ENCODE peak calls at places on chromosomes 1 and 21, in five cellular contexts. One of them, this sample, is unnamed.

GRCh38 chr1:111280267-111280666 is 10.4 kb upstream of the CHIA start:
- DNase-seq in neuronal stem cell: no peak
- DNase-seq in H9: no peak
- DNase-seq in IMR-90: no peak
- DNase-seq in H1: no peak
- DNase-seq in this sample: no peak

GRCh38 chr1:109769335-109770078 is 5.8 kb upstream of the EPS8L3 start:
- DNase-seq in H9: no peak
- DNase-seq in H1: no peak
- DNase-seq in IMR-90: peak; percentile 95
- DNase-seq in neuronal stem cell: no peak
- DNase-seq in this sample: no peak

GRCh38 chr21:28538987-28539622 is 453.6 kb downstream of the LTN1 start:
- DNase-seq in IMR-90: peak; percentile 96
- DNase-seq in neuronal stem cell: no peak
- DNase-seq in H1: no peak
- DNase-seq in H9: no peak
- DNase-seq in this sample: no peak

GRCh38 chr1:1343811-1344421 is 5.3 kb downstream of the DVL1 start:
- DNase-seq in H9: no peak
- DNase-seq in neuronal stem cell: no peak
- DNase-seq in H1: no peak
- DNase-seq in IMR-90: no peak
- DNase-seq in this sample: no peak

GRCh38 chr1:25556791-25557476 is 13.5 kb downstream of the LDLRAP1 start:
- DNase-seq in H1: no peak
- DNase-seq in IMR-90: peak; percentile 41
- DNase-seq in H9: no peak
- DNase-seq in neuronal stem cell: no peak
- DNase-seq in this sample: no peak

GRCh38 chr1:204453141-204453772 is 41.3 kb downstream of the PIK3C2B start:
- DNase-seq in IMR-90: no peak
- DNase-seq in H1: no peak
- DNase-seq in H9: peak; percentile 47
- DNase-seq in neuronal stem cell: no peak
- DNase-seq in this sample: no peak

GRCh38 chr1:244029137-244029536 is 21.9 kb upstream of the ZBTB18 start:
- DNase-seq in IMR-90: no peak
- DNase-seq in H1: no peak
- DNase-seq in neuronal stem cell: no peak
- DNase-seq in H9: no peak
- DNase-seq in this sample: no peak

GRCh38 chr21:42657676-42658319 is 4.4 kb downstream of the PDE9A start:
- DNase-seq in neuronal stem cell: no peak
- DNase-seq in H1: no peak
- DNase-seq in H9: no peak
- DNase-seq in IMR-90: no peak
- DNase-seq in this sample: no peak

GRCh38 chr1:37892151-37893047 is 33.0 kb upstream of the MTF1 start:
- DNase-seq in H9: no peak
- DNase-seq in H1: no peak
- DNase-seq in neuronal stem cell: no peak
- DNase-seq in IMR-90: peak; percentile 68
- DNase-seq in this sample: no peak

GRCh38 chr1:58035523-58035922 is 511.0 kb downstream of the OMA1 start:
- DNase-seq in H1: no peak
- DNase-seq in H9: peak; percentile 36
- DNase-seq in neuronal stem cell: no peak
- DNase-seq in IMR-90: no peak
- DNase-seq in this sample: peak; percentile 57

GRCh38 chr1:11309385-11309784 is 36.4 kb downstream of the UBIAD1 start:
- DNase-seq in H9: no peak
- DNase-seq in H1: no peak
- DNase-seq in IMR-90: no peak
- DNase-seq in neuronal stem cell: no peak
- DNase-seq in this sample: no peak

GRCh38 chr1:4380564-4381168 is 273.7 kb upstream of the AJAP1 start:
- DNase-seq in H1: no peak
- DNase-seq in H9: no peak
- DNase-seq in neuronal stem cell: no peak
- DNase-seq in IMR-90: no peak
- DNase-seq in this sample: no peak

GRCh38 chr1:63915121-63915520 is 141.3 kb downstream of the ROR1 start:
- DNase-seq in neuronal stem cell: no peak
- DNase-seq in IMR-90: peak; percentile 54
- DNase-seq in H9: peak; percentile 46
- DNase-seq in H1: no peak
- DNase-seq in this sample: peak; percentile 73

GRCh38 chr1:17319561-17320350 is 11.8 kb downstream of the PADI4 start:
- DNase-seq in IMR-90: no peak
- DNase-seq in H9: no peak
- DNase-seq in neuronal stem cell: no peak
- DNase-seq in H1: no peak
- DNase-seq in this sample: no peak

GRCh38 chr1:156619582-156619955 is 354 bp downstream of the HAPLN2 start:
- DNase-seq in H1: no peak
- DNase-seq in neuronal stem cell: no peak
- DNase-seq in H9: no peak
- DNase-seq in IMR-90: no peak
- DNase-seq in this sample: no peak

GRCh38 chr1:94866178-94866822 is 46.1 kb downstream of the SLC44A3 start:
- DNase-seq in neuronal stem cell: no peak
- DNase-seq in IMR-90: peak; percentile 86
- DNase-seq in H1: no peak
- DNase-seq in H9: no peak
- DNase-seq in this sample: no peak

GRCh38 chr1:12615166-12615915 is 2.7 kb downstream of the DHRS3 start:
- DNase-seq in H1: no peak
- DNase-seq in H9: no peak
- DNase-seq in IMR-90: peak; percentile 49
- DNase-seq in neuronal stem cell: no peak
- DNase-seq in this sample: no peak

GRCh38 chr21:29299046-29299905 is 554 bp downstream of the BACH1 start:
- DNase-seq in neuronal stem cell: peak; percentile 49
- DNase-seq in IMR-90: peak; percentile 65
- DNase-seq in H9: no peak
- DNase-seq in H1: no peak
- DNase-seq in this sample: peak; percentile 61

DNA sequence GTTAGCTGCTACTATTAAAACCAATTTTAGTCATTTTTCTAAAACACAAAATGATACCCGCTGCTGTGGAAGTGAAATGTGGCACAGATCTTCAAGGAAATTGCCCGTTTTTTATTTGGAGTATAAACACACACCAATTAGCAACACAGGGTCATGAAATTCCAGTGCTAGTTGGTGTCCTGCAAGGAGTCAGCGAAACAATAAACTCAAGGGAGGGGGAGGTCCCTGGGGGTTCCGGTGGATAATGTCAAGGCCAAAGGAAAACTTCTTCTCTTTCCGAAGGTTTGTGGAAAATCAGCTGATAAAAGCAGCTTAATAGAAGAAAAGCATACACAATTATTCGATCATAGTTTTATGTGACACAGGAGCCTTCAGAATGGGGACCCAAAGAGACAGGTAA is 65.7 kb downstream of the KCNK1 start:
- DNase-seq in IMR-90: no peak
- DNase-seq in neuronal stem cell: no peak
- DNase-seq in H9: no peak
- DNase-seq in H1: no peak
- DNase-seq in this sample: peak; percentile 51
- H2BK15ac ChIP-seq in IMR-90: no peak overlapping the region
- H2BK15ac ChIP-seq in neuronal stem cell: no peak overlapping the region
- H2BK15ac ChIP-seq in H9: no peak overlapping the region
- H2BK15ac ChIP-seq in H1: no peak overlapping the region
- H2BK15ac ChIP-seq in this sample: no peak overlapping the region

GRCh38 chr1:53145619-53145941 is 3.1 kb upstream of the SLC1A7 start:
- DNase-seq in H1: no peak
- DNase-seq in H9: no peak
- DNase-seq in neuronal stem cell: no peak
- DNase-seq in IMR-90: no peak
- DNase-seq in this sample: no peak
- H3K18ac ChIP-seq in H1: no peak overlapping the region
- H3K18ac ChIP-seq in H9: no peak overlapping the region
- H3K18ac ChIP-seq in neuronal stem cell: no peak overlapping the region
- H3K18ac ChIP-seq in IMR-90: peak overlapping the region; percentile 94
- H3K18ac ChIP-seq in this sample: no peak overlapping the region

GRCh38 chr1:118297521-118297920 is 112.5 kb upstream of the SPAG17 start:
- DNase-seq in neuronal stem cell: no peak
- DNase-seq in H1: no peak
- DNase-seq in H9: no peak
- DNase-seq in IMR-90: no peak
- DNase-seq in this sample: no peak

GRCh38 chr1:118291686-118292085 is 106.7 kb upstream of the SPAG17 start:
- DNase-seq in H1: no peak
- DNase-seq in IMR-90: no peak
- DNase-seq in H9: no peak
- DNase-seq in neuronal stem cell: no peak
- DNase-seq in this sample: no peak

GRCh38 chr1:118298397-118298796 is 113.4 kb upstream of the SPAG17 start:
- DNase-seq in IMR-90: no peak
- DNase-seq in H1: no peak
- DNase-seq in H9: no peak
- DNase-seq in neuronal stem cell: no peak
- DNase-seq in this sample: no peak

GRCh38 chr1:118290571-118290970 is 105.5 kb upstream of the SPAG17 start:
- DNase-seq in IMR-90: no peak
- DNase-seq in H1: no peak
- DNase-seq in H9: no peak
- DNase-seq in neuronal stem cell: no peak
- DNase-seq in this sample: no peak

DNA sequence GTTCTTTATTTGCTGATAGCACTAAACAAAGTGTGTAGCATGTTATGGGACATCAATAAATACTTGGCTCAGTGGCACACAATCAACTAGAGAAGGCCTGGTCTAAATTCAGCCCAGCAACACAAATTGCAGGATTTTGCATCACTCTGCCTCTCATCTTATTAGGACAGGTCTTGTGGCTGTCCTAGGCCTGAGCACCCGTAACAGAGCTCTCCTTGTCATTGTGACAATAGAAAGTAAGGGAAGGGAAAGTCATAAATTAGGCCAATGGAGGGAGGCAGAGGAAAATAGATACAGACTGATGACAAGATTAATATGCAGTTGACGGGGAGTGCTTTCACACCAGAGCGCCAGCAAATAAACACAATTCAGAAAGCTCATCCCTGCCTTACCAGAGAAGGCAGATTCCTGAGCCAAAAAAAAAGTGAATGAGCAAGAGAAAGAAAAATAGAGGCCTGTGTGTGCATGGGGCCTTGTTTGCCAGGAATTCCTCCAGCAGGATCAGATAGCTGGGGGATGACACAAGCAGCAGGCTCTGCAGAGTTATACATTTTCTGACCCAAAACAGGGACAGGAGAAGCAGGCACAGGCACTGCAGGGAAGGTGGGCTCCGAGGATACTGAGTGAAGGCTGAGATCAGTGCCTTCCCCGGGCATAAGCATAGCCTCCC is 109.9 kb upstream of the SPAG17 start:
- DNase-seq in H9: no peak
- DNase-seq in H1: no peak
- DNase-seq in IMR-90: no peak
- DNase-seq in neuronal stem cell: no peak
- DNase-seq in this sample: peak; percentile 24
- H4K8ac ChIP-seq in H9: no peak overlapping the region
- H4K8ac ChIP-seq in H1: no peak overlapping the region
- H4K8ac ChIP-seq in IMR-90: no peak overlapping the region
- H4K8ac ChIP-seq in neuronal stem cell: no peak overlapping the region
- H4K8ac ChIP-seq in this sample: no peak overlapping the region

GRCh38 chr1:165853528-165854075 is 26.2 kb downstream of the UCK2 start:
- DNase-seq in H1: no peak
- DNase-seq in neuronal stem cell: no peak
- DNase-seq in H9: no peak
- DNase-seq in IMR-90: peak; percentile 62
- DNase-seq in this sample: peak; percentile 74

GRCh38 chr1:165854101-165854845 is 26.9 kb downstream of the UCK2 start:
- DNase-seq in neuronal stem cell: no peak
- DNase-seq in H9: no peak
- DNase-seq in H1: no peak
- DNase-seq in IMR-90: peak; percentile 95
- DNase-seq in this sample: peak; percentile 85

GRCh38 chr1:165855010-165855838 is 27.8 kb downstream of the UCK2 start:
- DNase-seq in neuronal stem cell: no peak
- DNase-seq in H1: no peak
- DNase-seq in H9: no peak
- DNase-seq in IMR-90: no peak
- DNase-seq in this sample: no peak

GRCh38 chr1:165851034-165851658 is 23.7 kb downstream of the UCK2 start:
- DNase-seq in H1: no peak
- DNase-seq in H9: no peak
- DNase-seq in IMR-90: peak; percentile 40
- DNase-seq in neuronal stem cell: no peak
- DNase-seq in this sample: no peak

GRCh38 chr1:165852896-165853295 is 25.5 kb downstream of the UCK2 start:
- DNase-seq in H9: no peak
- DNase-seq in H1: no peak
- DNase-seq in neuronal stem cell: no peak
- DNase-seq in IMR-90: no peak
- DNase-seq in this sample: no peak
- H2BK15ac ChIP-seq in H9: no peak overlapping the region
- H2BK15ac ChIP-seq in H1: no peak overlapping the region
- H2BK15ac ChIP-seq in neuronal stem cell: no peak overlapping the region
- H2BK15ac ChIP-seq in IMR-90: no peak overlapping the region
- H2BK15ac ChIP-seq in this sample: no peak overlapping the region

GRCh38 chr1:208219659-208220282 is 24.4 kb downstream of the PLXNA2 start:
- DNase-seq in neuronal stem cell: no peak
- DNase-seq in H1: no peak
- DNase-seq in IMR-90: peak; percentile 61
- DNase-seq in H9: no peak
- DNase-seq in this sample: peak; percentile 84
- H3K18ac ChIP-seq in neuronal stem cell: no peak overlapping the region
- H3K18ac ChIP-seq in H1: no peak overlapping the region
- H3K18ac ChIP-seq in IMR-90: peak overlapping the region; percentile 42
- H3K18ac ChIP-seq in H9: no peak overlapping the region
- H3K18ac ChIP-seq in this sample: no peak overlapping the region

This sample was measured in mesendoderm.